ENCODE peak calls at places on chromosome 9, in seven cellular contexts. V is NCI-H524, Y is adrenal gland, F is C1 segment of cervical spinal cord, N is amniotic epithelial cell, L is iPS-NIHi11, P is T-helper 9 cell. U is an unnamed sample.

GRCh38 chr9:87640385-87640795 is 85.5 kb upstream of the CTSL start:
- DNase-seq in V (no peak), Y (no peak), F (no peak), N (peak), L (no peak), P (no peak), U (no peak)

GRCh38 chr9:72533322-72533721 is 11.9 kb downstream of the TMC1 start:
- DNase-seq in V (no peak), Y (no peak), F (no peak), N (peak), L (no peak), P (no peak), U (no peak)

GRCh38 chr9:76617510-76618194 is 146.6 kb upstream of the PCA3 start:
- DNase-seq in V (no peak), Y (no peak), F (no peak), N (no peak), L (no peak), P (no peak), U (no peak)

GRCh38 chr9:68714416-68715180 is 9.6 kb downstream of the PIP5K1B start:
- DNase-seq in V (no peak), Y (no peak), F (no peak), N (no peak), L (no peak), P (no peak), U (no peak)

GRCh38 chr9:124754289-124754688 is 16.8 kb downstream of the NR6A1 start:
- DNase-seq in V (no peak), Y (no peak), F (no peak), N (peak), L (no peak), P (no peak), U (no peak)

GRCh38 chr9:34171753-34172535 is 6.9 kb upstream of the UBAP1 start:
- DNase-seq in V (no peak), Y (peak), F (peak), N (no peak), L (no peak), P (peak), U (no peak)

GRCh38 chr9:92598382-92598781 is 62.6 kb upstream of the ECM2 start:
- DNase-seq in V (no peak), Y (no peak), F (no peak), N (no peak), L (no peak), P (no peak), U (no peak)

GRCh38 chr9:129483467-129484324 is 137.2 kb downstream of the C9orf50 start:
- DNase-seq in V (no peak), Y (peak), F (peak), N (peak), L (no peak), P (peak), U (no peak)

GRCh38 chr9:75551866-75552265 is 338.6 kb upstream of the PCSK5 start:
- DNase-seq in V (no peak), Y (no peak), F (no peak), N (no peak), L (no peak), P (no peak), U (no peak)

GRCh38 chr9:112881366-112881765 is 9.3 kb downstream of the SLC46A2 start:
- DNase-seq in V (no peak), Y (no peak), F (no peak), N (peak), L (no peak), P (no peak), U (no peak)

GRCh38 chr9:91077624-91078023 is 276.0 kb downstream of the SYK start:
- DNase-seq in V (no peak), Y (no peak), F (no peak), N (no peak), L (no peak), P (no peak), U (no peak)

GRCh38 chr9:113611461-113612215 is 148.1 kb downstream of the RGS3 start:
- DNase-seq in V (no peak), Y (no peak), F (no peak), N (no peak), L (no peak), P (no peak), U (no peak)

GRCh38 chr9:137273616-137274320 is 3.8 kb upstream of the TOR4A start:
- DNase-seq in V (no peak), Y (no peak), F (no peak), N (no peak), L (no peak), P (no peak), U (no peak)

GRCh38 chr9:124551472-124552339 is 44.5 kb upstream of the NR5A1 start:
- DNase-seq in V (peak), Y (peak), F (peak), N (peak), L (peak), P (no peak), U (no peak)

GRCh38 chr9:77454668-77455067 is 193.5 kb downstream of the GNA14 start:
- DNase-seq in V (no peak), Y (no peak), F (no peak), N (no peak), L (no peak), P (no peak), U (no peak)

GRCh38 chr9:20662156-20662555 is 21.9 kb upstream of the FOCAD start:
- DNase-seq in V (peak), Y (no peak), F (no peak), N (no peak), L (no peak), P (no peak), U (no peak)

GRCh38 chr9:14198544-14199510 is 115.1 kb downstream of the NFIB start:
- DNase-seq in V (no peak), Y (peak), F (peak), N (no peak), L (peak), P (no peak), U (no peak)

GRCh38 chr9:121736964-121737462 is 85.6 kb downstream of the DAB2IP start:
- DNase-seq in V (no peak), Y (peak), F (no peak), N (no peak), L (peak), P (no peak), U (no peak)

GRCh38 chr9:111036068-111036789 is 2.0 kb downstream of the LPAR1 start:
- DNase-seq in V (no peak), Y (peak), F (peak), N (peak), L (peak), P (no peak), U (no peak)

GRCh38 chr9:133686642-133687575 is 50.7 kb downstream of the DBH start:
- DNase-seq in V (peak), Y (no peak), F (no peak), N (no peak), L (no peak), P (no peak), U (no peak)